ENCODE peak calls at places on chromosomes 6 and 20, in six cellular contexts. E, R, C, J, V and B are unnamed samples.
A peak's percentile ranks its signal among the peaks of the same experiment; 100 is the strongest.

GRCh38 chr6:116529466-116529969 is 16.0 kb downstream of the TRAPPC3L start:
- DNase-seq in R (no peak), C (no peak), V (no peak), J (no peak), E (no peak), B (no peak)

GRCh38 chr20:62994850-62995249 is 11.9 kb downstream of the BHLHE23 start:
- DNase-seq in C (no peak), V (no peak), R (no peak), E (no peak), J (no peak), B (no peak)

GRCh38 chr20:9068896-9069663 is at the start of gene PLCB4:
- DNase-seq in V (no peak), R (peak; percentile 72), E (no peak), J (peak; percentile 92), C (peak; percentile 87), B (peak; percentile 50)

GRCh38 chr6:143810745-143811144 is 32.4 kb upstream of the LTV1 start:
- DNase-seq in C (no peak), E (no peak), V (no peak), R (no peak), J (no peak), B (no peak)

GRCh38 chr6:88494401-88495140 is 328.4 kb upstream of the CNR1 start:
- DNase-seq in E (no peak), J (no peak), R (no peak), C (no peak), V (no peak), B (no peak)

GRCh38 chr20:12838261-12838866 is 170.4 kb upstream of the SPTLC3 start:
- DNase-seq in R (no peak), J (no peak), V (no peak), E (no peak), C (no peak), B (no peak)

GRCh38 chr6:107603029-107603428 is 113.1 kb downstream of the SOBP start:
- DNase-seq in J (no peak), R (no peak), V (no peak), C (no peak), E (no peak), B (no peak)

GRCh38 chr6:68108243-68108835 is 526.7 kb upstream of the ADGRB3 start:
- DNase-seq in V (no peak), C (no peak), E (no peak), J (no peak), R (no peak), B (no peak)

GRCh38 chr6:101276066-101276465 is 117.4 kb upstream of the GRIK2 start:
- DNase-seq in J (no peak), V (no peak), C (no peak), E (no peak), R (no peak), B (no peak)

GRCh38 chr20:64035066-64035932 is 683 bp upstream of the C20orf204 start:
- DNase-seq in C (no peak), J (no peak), E (peak; percentile 17), R (no peak), V (no peak), B (no peak)

GRCh38 chr20:63371346-63371865 is 10.3 kb upstream of the CHRNA4 start:
- DNase-seq in V (no peak), R (no peak), E (no peak), C (no peak), J (no peak), B (no peak)

GRCh38 chr6:129754750-129755149 is 44.8 kb upstream of the ARHGAP18 start:
- DNase-seq in C (no peak), R (no peak), E (no peak), V (no peak), J (no peak), B (no peak)

GRCh38 chr6:27290065-27290849 is 21.8 kb downstream of the POM121L2 start:
- DNase-seq in E (no peak), V (no peak), R (peak; percentile 19), J (no peak), C (no peak), B (peak; percentile 33)

GRCh38 chr6:85747654-85748053 is 105.0 kb upstream of the SYNCRIP start:
- DNase-seq in V (no peak), R (no peak), J (no peak), C (no peak), E (no peak), B (no peak)

GRCh38 chr20:25071722-25072121 is 10.2 kb downstream of the VSX1 start:
- DNase-seq in R (no peak), V (no peak), J (no peak), C (no peak), E (no peak), B (no peak)

GRCh38 chr20:63103402-63104311 is 96.9 kb upstream of the BHLHE23 start:
- DNase-seq in E (no peak), J (no peak), C (no peak), V (no peak), R (no peak), B (no peak)

GRCh38 chr20:39775110-39775509 is 813.0 kb downstream of the DHX35 start:
- DNase-seq in J (no peak), V (no peak), R (no peak), C (no peak), E (no peak), B (no peak)

GRCh38 chr6:5082487-5083306 is 2.4 kb upstream of the PPP1R3G start:
- DNase-seq in V (no peak), E (no peak), J (peak; percentile 34), R (no peak), C (no peak), B (no peak)

GRCh38 chr20:16472045-16472872 is 101.0 kb downstream of the KIF16B start:
- DNase-seq in V (no peak), E (no peak), R (no peak), C (no peak), J (no peak), B (no peak)

GRCh38 chr20:3221398-3222226 is 12.3 kb downstream of the ITPA start:
- DNase-seq in E (no peak), C (no peak), J (no peak), R (no peak), V (no peak), B (no peak)

GRCh38 chr6:159594750-159595117 is 98.3 kb downstream of the SOD2 start:
- DNase-seq in C (no peak), J (peak; percentile 20), E (no peak), V (no peak), R (no peak), B (no peak)

GRCh38 chr6:11761744-11762620 is 16.6 kb downstream of the ADTRP start:
- DNase-seq in E (no peak), C (no peak), V (no peak), R (no peak), J (no peak), B (no peak)

GRCh38 chr6:34027445-34027936 is 118.4 kb downstream of the GRM4 start:
- DNase-seq in C (no peak), V (no peak), R (peak; percentile 70), J (peak; percentile 58), E (peak; percentile 45), B (no peak)

GRCh38 chr6:111661541-111662041 is 55.9 kb upstream of the TRAF3IP2 start:
- DNase-seq in E (no peak), C (peak; percentile 5), V (no peak), J (peak; percentile 67), R (peak; percentile 42), B (no peak)

GRCh38 chr20:20368414-20369352 is 779 bp downstream of the INSM1 start:
- DNase-seq in C (peak; percentile 58), E (no peak), J (peak; percentile 53), V (no peak), R (peak; percentile 35), B (no peak)

GRCh38 chr6:106745396-106745795 is 116.0 kb downstream of the QRSL1 start:
- DNase-seq in J (peak; percentile 18), C (no peak), R (peak; percentile 18), V (no peak), E (no peak), B (no peak)

GRCh38 chr6:170089937-170090335 is 200.9 kb downstream of the DLL1 start:
- DNase-seq in J (no peak), R (no peak), V (no peak), C (no peak), E (no peak), B (no peak)

GRCh38 chr6:169328112-169328801 is 74.6 kb upstream of the THBS2 start:
- DNase-seq in R (no peak), J (peak; percentile 17), V (no peak), E (no peak), C (no peak), B (no peak)

GRCh38 chr6:9482030-9482731 is 932.7 kb downstream of the TFAP2A start:
- DNase-seq in R (no peak), J (no peak), V (no peak), E (no peak), C (no peak), B (peak; percentile 1)

GRCh38 chr6:34484899-34485298 is 19.0 kb downstream of the PACSIN1 start:
- DNase-seq in E (peak; percentile 36), J (no peak), C (peak; percentile 50), R (no peak), V (no peak), B (no peak)

GRCh38 chr6:4466769-4467480 is 309.3 kb upstream of the CDYL start:
- DNase-seq in C (no peak), J (peak; percentile 18), V (no peak), R (no peak), E (no peak), B (no peak)

GRCh38 chr6:64258752-64259151 is 623.1 kb downstream of the PHF3 start:
- DNase-seq in R (no peak), E (no peak), V (no peak), J (no peak), C (no peak), B (no peak)

GRCh38 chr6:137914530-137915193 is 47.6 kb downstream of the TNFAIP3 start:
- DNase-seq in C (no peak), J (no peak), R (no peak), E (no peak), V (no peak), B (no peak)